ENCODE peak calls at places on chromosome 9, in four cellular contexts. E is CD4-positive, alpha-beta memory T cell; C is putamen; M is frontal cortex. J is an unnamed sample.

GRCh38 chr9:86282979-86283535 is 719 bp upstream of the ISCA1 start:
- DNase-seq in C (peak; percentile 57), E (no peak), M (peak; percentile 41), J (no peak)

GRCh38 chr9:133050781-133051180 is 11.0 kb upstream of the CEL start:
- DNase-seq in E (no peak), M (no peak), C (no peak), J (no peak)

GRCh38 chr9:94904806-94905205 is 178.3 kb downstream of the AOPEP start:
- DNase-seq in M (no peak), E (no peak), C (peak; percentile 92), J (no peak)

GRCh38 chr9:73081979-73082657 is 69.5 kb upstream of the ANXA1 start:
- DNase-seq in C (peak; percentile 30), E (peak; percentile 11), M (peak; percentile 44), J (no peak)

GRCh38 chr9:137631608-137632431 is 13.0 kb downstream of the EHMT1 start:
- DNase-seq in M (no peak), E (no peak), C (peak; percentile 42), J (no peak)

GRCh38 chr9:138073408-138073807 is 195.8 kb downstream of the CACNA1B start:
- DNase-seq in M (no peak), C (no peak), E (no peak), J (peak; percentile 38)

GRCh38 chr9:135958485-135958884 is 2.7 kb downstream of the UBAC1 start:
- DNase-seq in C (no peak), E (no peak), M (no peak), J (no peak)

GRCh38 chr9:91954841-91955471 is 4.9 kb upstream of the ROR2 start:
- DNase-seq in M (no peak), C (peak; percentile 5), E (no peak), J (no peak)

GRCh38 chr9:71001780-71002386 is 119.5 kb downstream of the TRPM3 start:
- DNase-seq in C (peak; percentile 4), M (no peak), E (no peak), J (no peak)

GRCh38 chr9:136088481-136088938 is 6.6 kb downstream of the NACC2 start:
- DNase-seq in E (no peak), M (no peak), C (no peak), J (peak; percentile 66)

GRCh38 chr9:71822455-71822854 is 54.1 kb upstream of the CEMIP2 start:
- DNase-seq in M (no peak), C (no peak), E (no peak), J (no peak)

GRCh38 chr9:108953983-108954574 is 19.9 kb downstream of the ABITRAM start:
- DNase-seq in C (peak; percentile 65), M (peak; percentile 52), E (peak; percentile 25), J (no peak)

GRCh38 chr9:4662108-4662988 is at the start of gene PLPP6:
- DNase-seq in C (peak; percentile 87), M (peak; percentile 77), E (peak; percentile 70), J (peak; percentile 92)

GRCh38 chr9:34986541-34987047 is 3.0 kb upstream of the DNAJB5 start:
- DNase-seq in C (peak; percentile 82), E (peak; percentile 50), M (no peak), J (peak; percentile 70)

GRCh38 chr9:106403081-106403480 is 459.9 kb upstream of the ZNF462 start:
- DNase-seq in M (no peak), E (no peak), C (no peak), J (no peak)

GRCh38 chr9:107345327-107345726 is 62.2 kb downstream of the RAD23B start:
- DNase-seq in C (no peak), E (no peak), M (no peak), J (no peak)

GRCh38 chr9:137451976-137452760 is 7.0 kb downstream of the NSMF start:
- DNase-seq in C (no peak), M (no peak), E (no peak), J (peak; percentile 73)

J was measured in aorta.